ENCODE peak calls at places on chromosomes 7 and 10, in nine cellular contexts. One of them, this sample, is unnamed.

GRCh38 chr7:45597286-45597984 is 23.3 kb downstream of the ADCY1 start:
- DNase-seq in SK-N-SH: no peak
- DNase-seq in transverse colon: no peak
- DNase-seq in HepG2: no peak
- DNase-seq in H1: peak; percentile 36
- DNase-seq in sigmoid colon: no peak
- DNase-seq in suprapubic skin: no peak
- DNase-seq in upper lobe of left lung: peak; percentile 12
- DNase-seq in esophagus muscularis mucosa: peak; percentile 82
- DNase-seq in this sample: peak; percentile 15

GRCh38 chr7:112886171-112886570 is 96.0 kb upstream of the TMEM168 start:
- DNase-seq in esophagus muscularis mucosa: no peak
- DNase-seq in suprapubic skin: no peak
- DNase-seq in sigmoid colon: no peak
- DNase-seq in HepG2: no peak
- DNase-seq in upper lobe of left lung: no peak
- DNase-seq in H1: no peak
- DNase-seq in transverse colon: no peak
- DNase-seq in SK-N-SH: no peak
- DNase-seq in this sample: no peak

GRCh38 chr10:24307173-24307572 is 98.2 kb downstream of the KIAA1217 start:
- DNase-seq in HepG2: no peak
- DNase-seq in SK-N-SH: no peak
- DNase-seq in esophagus muscularis mucosa: no peak
- DNase-seq in upper lobe of left lung: no peak
- DNase-seq in transverse colon: no peak
- DNase-seq in sigmoid colon: no peak
- DNase-seq in H1: no peak
- DNase-seq in suprapubic skin: no peak
- DNase-seq in this sample: no peak

GRCh38 chr10:47253651-47254375 is 46.2 kb upstream of the GDF10 start:
- DNase-seq in H1: peak; percentile 43
- DNase-seq in suprapubic skin: no peak
- DNase-seq in sigmoid colon: peak; percentile 58
- DNase-seq in esophagus muscularis mucosa: no peak
- DNase-seq in upper lobe of left lung: no peak
- DNase-seq in HepG2: no peak
- DNase-seq in SK-N-SH: no peak
- DNase-seq in transverse colon: peak; percentile 1
- DNase-seq in this sample: no peak

GRCh38 chr10:88039496-88040200 is 176.2 kb downstream of the PTEN start:
- DNase-seq in upper lobe of left lung: no peak
- DNase-seq in H1: no peak
- DNase-seq in esophagus muscularis mucosa: no peak
- DNase-seq in transverse colon: no peak
- DNase-seq in SK-N-SH: no peak
- DNase-seq in HepG2: no peak
- DNase-seq in suprapubic skin: no peak
- DNase-seq in sigmoid colon: no peak
- DNase-seq in this sample: no peak

GRCh38 chr10:62084434-62084833 is 182.9 kb downstream of the ARID5B start:
- DNase-seq in SK-N-SH: no peak
- DNase-seq in sigmoid colon: no peak
- DNase-seq in H1: no peak
- DNase-seq in suprapubic skin: no peak
- DNase-seq in transverse colon: no peak
- DNase-seq in HepG2: no peak
- DNase-seq in upper lobe of left lung: no peak
- DNase-seq in esophagus muscularis mucosa: no peak
- DNase-seq in this sample: no peak

GRCh38 chr7:78080241-78080640 is 281.7 kb downstream of the PHTF2 start:
- DNase-seq in H1: no peak
- DNase-seq in suprapubic skin: no peak
- DNase-seq in upper lobe of left lung: no peak
- DNase-seq in sigmoid colon: no peak
- DNase-seq in esophagus muscularis mucosa: no peak
- DNase-seq in SK-N-SH: no peak
- DNase-seq in HepG2: no peak
- DNase-seq in transverse colon: no peak
- DNase-seq in this sample: no peak

GRCh38 chr7:105906690-105907089 is 30.3 kb upstream of the ATXN7L1 start:
- DNase-seq in SK-N-SH: no peak
- DNase-seq in HepG2: no peak
- DNase-seq in H1: no peak
- DNase-seq in upper lobe of left lung: no peak
- DNase-seq in sigmoid colon: peak; percentile 76
- DNase-seq in esophagus muscularis mucosa: no peak
- DNase-seq in suprapubic skin: no peak
- DNase-seq in transverse colon: no peak
- DNase-seq in this sample: no peak

GRCh38 chr10:51389415-51390342 is 309.7 kb downstream of the CSTF2T start:
- DNase-seq in transverse colon: peak; percentile 74
- DNase-seq in H1: peak; percentile 75
- DNase-seq in suprapubic skin: no peak
- DNase-seq in esophagus muscularis mucosa: no peak
- DNase-seq in sigmoid colon: no peak
- DNase-seq in upper lobe of left lung: peak; percentile 24
- DNase-seq in SK-N-SH: peak; percentile 69
- DNase-seq in HepG2: peak; percentile 32
- DNase-seq in this sample: peak; percentile 46

GRCh38 chr7:92695308-92696261 is 105.4 kb upstream of the FAM133B start:
- DNase-seq in HepG2: peak; percentile 99
- DNase-seq in upper lobe of left lung: peak; percentile 22
- DNase-seq in esophagus muscularis mucosa: no peak
- DNase-seq in transverse colon: peak; percentile 91
- DNase-seq in SK-N-SH: no peak
- DNase-seq in sigmoid colon: no peak
- DNase-seq in suprapubic skin: no peak
- DNase-seq in H1: peak; percentile 61
- DNase-seq in this sample: peak; percentile 87

GRCh38 chr10:106537866-106538265 is 626.6 kb downstream of the SORCS1 start:
- DNase-seq in transverse colon: no peak
- DNase-seq in esophagus muscularis mucosa: no peak
- DNase-seq in suprapubic skin: no peak
- DNase-seq in H1: no peak
- DNase-seq in HepG2: no peak
- DNase-seq in SK-N-SH: no peak
- DNase-seq in sigmoid colon: no peak
- DNase-seq in upper lobe of left lung: no peak
- DNase-seq in this sample: no peak

GRCh38 chr10:34320265-34320664 is 494.8 kb downstream of the PARD3 start:
- DNase-seq in suprapubic skin: no peak
- DNase-seq in transverse colon: no peak
- DNase-seq in sigmoid colon: no peak
- DNase-seq in H1: no peak
- DNase-seq in SK-N-SH: peak; percentile 30
- DNase-seq in HepG2: no peak
- DNase-seq in upper lobe of left lung: no peak
- DNase-seq in esophagus muscularis mucosa: no peak
- DNase-seq in this sample: no peak

GRCh38 chr7:116356333-116356965 is 143.1 kb upstream of the CAV2 start:
- DNase-seq in suprapubic skin: no peak
- DNase-seq in esophagus muscularis mucosa: no peak
- DNase-seq in H1: no peak
- DNase-seq in transverse colon: no peak
- DNase-seq in HepG2: no peak
- DNase-seq in sigmoid colon: no peak
- DNase-seq in SK-N-SH: no peak
- DNase-seq in upper lobe of left lung: no peak
- DNase-seq in this sample: peak; percentile 61

GRCh38 chr7:80392229-80393169 is 119.4 kb downstream of the GNAT3 start:
- DNase-seq in sigmoid colon: no peak
- DNase-seq in suprapubic skin: no peak
- DNase-seq in esophagus muscularis mucosa: no peak
- DNase-seq in SK-N-SH: peak; percentile 20
- DNase-seq in H1: no peak
- DNase-seq in HepG2: peak; percentile 17
- DNase-seq in upper lobe of left lung: no peak
- DNase-seq in transverse colon: no peak
- DNase-seq in this sample: no peak

GRCh38 chr10:93032809-93033137 is 27.8 kb upstream of the CYP26C1 start:
- DNase-seq in H1: no peak
- DNase-seq in suprapubic skin: no peak
- DNase-seq in HepG2: peak; percentile 64
- DNase-seq in upper lobe of left lung: no peak
- DNase-seq in SK-N-SH: no peak
- DNase-seq in transverse colon: no peak
- DNase-seq in sigmoid colon: no peak
- DNase-seq in esophagus muscularis mucosa: no peak
- DNase-seq in this sample: no peak

GRCh38 chr7:116783666-116784318 is 78.6 kb upstream of the CAPZA2 start:
- DNase-seq in HepG2: no peak
- DNase-seq in transverse colon: peak; percentile 35
- DNase-seq in sigmoid colon: no peak
- DNase-seq in SK-N-SH: no peak
- DNase-seq in suprapubic skin: no peak
- DNase-seq in H1: no peak
- DNase-seq in upper lobe of left lung: no peak
- DNase-seq in esophagus muscularis mucosa: no peak
- DNase-seq in this sample: no peak

GRCh38 chr10:31701546-31701945 is 227.1 kb downstream of the ARHGAP12 start:
- DNase-seq in suprapubic skin: no peak
- DNase-seq in esophagus muscularis mucosa: no peak
- DNase-seq in SK-N-SH: no peak
- DNase-seq in H1: no peak
- DNase-seq in transverse colon: no peak
- DNase-seq in HepG2: no peak
- DNase-seq in upper lobe of left lung: no peak
- DNase-seq in sigmoid colon: no peak
- DNase-seq in this sample: no peak

GRCh38 chr10:31697271-31698168 is 231.1 kb downstream of the ARHGAP12 start:
- DNase-seq in HepG2: no peak
- DNase-seq in esophagus muscularis mucosa: peak; percentile 97
- DNase-seq in SK-N-SH: peak; percentile 30
- DNase-seq in H1: no peak
- DNase-seq in suprapubic skin: peak; percentile 93
- DNase-seq in upper lobe of left lung: peak; percentile 75
- DNase-seq in sigmoid colon: peak; percentile 93
- DNase-seq in transverse colon: peak; percentile 53
- DNase-seq in this sample: peak; percentile 53

GRCh38 chr10:31694929-31695837 is 233.4 kb downstream of the ARHGAP12 start:
- DNase-seq in HepG2: no peak
- DNase-seq in esophagus muscularis mucosa: no peak
- DNase-seq in transverse colon: no peak
- DNase-seq in H1: no peak
- DNase-seq in suprapubic skin: no peak
- DNase-seq in SK-N-SH: no peak
- DNase-seq in upper lobe of left lung: no peak
- DNase-seq in sigmoid colon: no peak
- DNase-seq in this sample: no peak

GRCh38 chr10:31700222-31700621 is 228.4 kb downstream of the ARHGAP12 start:
- DNase-seq in H1: no peak
- DNase-seq in sigmoid colon: no peak
- DNase-seq in transverse colon: no peak
- DNase-seq in suprapubic skin: no peak
- DNase-seq in HepG2: no peak
- DNase-seq in SK-N-SH: no peak
- DNase-seq in esophagus muscularis mucosa: no peak
- DNase-seq in upper lobe of left lung: no peak
- DNase-seq in this sample: no peak

GRCh38 chr10:31698169-31698890 is 230.3 kb downstream of the ARHGAP12 start:
- DNase-seq in upper lobe of left lung: peak; percentile 64
- DNase-seq in SK-N-SH: no peak
- DNase-seq in sigmoid colon: peak; percentile 92
- DNase-seq in transverse colon: peak; percentile 53
- DNase-seq in esophagus muscularis mucosa: peak; percentile 94
- DNase-seq in HepG2: no peak
- DNase-seq in H1: no peak
- DNase-seq in suprapubic skin: peak; percentile 89
- DNase-seq in this sample: no peak
- TF ChIP-seq POLR2AphosphoS5 in upper lobe of left lung: peak; percentile 64
- TF ChIP-seq POLR2AphosphoS5 in SK-N-SH: no peak
- TF ChIP-seq POLR2AphosphoS5 in sigmoid colon: no peak
- TF ChIP-seq POLR2AphosphoS5 in transverse colon: peak; percentile 19
- TF ChIP-seq POLR2AphosphoS5 in esophagus muscularis mucosa: peak; percentile 49
- TF ChIP-seq POLR2AphosphoS5 in HepG2: no peak
- TF ChIP-seq POLR2AphosphoS5 in H1: no peak
- TF ChIP-seq POLR2AphosphoS5 in suprapubic skin: no peak
- TF ChIP-seq POLR2AphosphoS5 in this sample: peak; percentile 26

GRCh38 chr10:75568721-75569120 is 137.3 kb downstream of the LRMDA start:
- DNase-seq in upper lobe of left lung: no peak
- DNase-seq in suprapubic skin: no peak
- DNase-seq in transverse colon: no peak
- DNase-seq in esophagus muscularis mucosa: no peak
- DNase-seq in sigmoid colon: no peak
- DNase-seq in HepG2: no peak
- DNase-seq in H1: no peak
- DNase-seq in SK-N-SH: no peak
- DNase-seq in this sample: no peak
- TF ChIP-seq EP300 in upper lobe of left lung: no peak
- TF ChIP-seq EP300 in suprapubic skin: no peak
- TF ChIP-seq EP300 in transverse colon: no peak
- TF ChIP-seq EP300 in esophagus muscularis mucosa: no peak
- TF ChIP-seq EP300 in sigmoid colon: no peak
- TF ChIP-seq EP300 in HepG2: no peak
- TF ChIP-seq EP300 in H1: no peak
- TF ChIP-seq EP300 in SK-N-SH: no peak
- TF ChIP-seq EP300 in this sample: no peak

DNA sequence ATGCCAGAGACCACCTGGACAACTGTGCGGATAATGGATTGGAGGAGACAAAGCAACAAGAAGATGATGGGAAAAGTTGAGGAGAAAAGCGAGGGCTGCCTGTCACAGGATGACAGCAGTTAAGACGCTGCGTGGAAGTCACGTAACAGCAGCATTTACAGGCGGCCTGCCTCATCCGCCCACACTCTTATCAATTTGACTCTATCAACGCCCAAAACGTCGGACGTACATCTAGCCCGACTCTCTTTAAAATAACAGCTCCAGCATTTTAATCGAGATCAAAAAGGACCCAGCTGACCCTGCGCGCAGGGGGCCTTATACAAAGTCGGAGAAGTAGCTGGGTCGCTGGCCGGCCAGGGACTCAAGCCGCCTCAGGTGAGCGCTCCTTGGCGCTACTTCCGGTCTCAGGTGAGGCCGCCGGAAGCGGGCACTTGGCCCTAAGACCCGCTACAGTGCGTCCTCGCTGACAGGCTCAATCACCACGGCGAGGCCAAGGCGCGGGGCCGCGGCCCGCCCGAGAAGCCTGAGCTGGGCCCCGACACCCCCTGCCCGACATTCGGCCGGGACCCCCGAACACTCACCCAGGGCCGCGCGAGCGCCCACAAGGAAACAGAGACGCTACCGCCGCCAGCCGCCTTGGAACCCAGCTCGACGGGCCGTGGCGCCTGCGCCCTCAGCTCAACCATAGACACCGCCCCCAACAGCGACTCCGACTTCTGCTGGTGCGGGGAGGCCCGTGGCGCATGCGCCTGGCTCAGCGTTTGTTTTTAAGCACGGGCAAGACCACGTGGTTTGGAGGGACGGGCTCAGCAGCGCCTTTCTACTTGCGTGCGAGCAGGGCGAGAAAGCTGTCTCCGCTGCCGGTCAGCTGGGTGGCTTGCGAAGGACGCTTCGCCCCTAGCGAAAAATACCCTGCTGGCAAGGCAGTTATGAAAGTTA is at the start of gene ERCC6:
- DNase-seq in sigmoid colon: peak; percentile 99
- DNase-seq in upper lobe of left lung: peak; percentile 99
- DNase-seq in suprapubic skin: peak; percentile 98
- DNase-seq in esophagus muscularis mucosa: peak; percentile 99
- DNase-seq in H1: peak; percentile 94
- DNase-seq in HepG2: peak; percentile 94
- DNase-seq in transverse colon: peak; percentile 98
- DNase-seq in SK-N-SH: peak; percentile 99
- DNase-seq in this sample: peak; percentile 98
- TF ChIP-seq CTCF in sigmoid colon: no peak
- TF ChIP-seq CTCF in upper lobe of left lung: peak; percentile 12
- TF ChIP-seq CTCF in suprapubic skin: peak; percentile 7
- TF ChIP-seq CTCF in esophagus muscularis mucosa: no peak
- TF ChIP-seq CTCF in H1: no peak
- TF ChIP-seq CTCF in HepG2: peak; percentile 36
- TF ChIP-seq CTCF in transverse colon: peak; percentile 20
- TF ChIP-seq CTCF in SK-N-SH: no peak
- TF ChIP-seq CTCF in this sample: no peak

GRCh38 chr7:119949053-119949452 is 323.9 kb upstream of the KCND2 start:
- DNase-seq in HepG2: no peak
- DNase-seq in suprapubic skin: no peak
- DNase-seq in esophagus muscularis mucosa: no peak
- DNase-seq in upper lobe of left lung: no peak
- DNase-seq in transverse colon: no peak
- DNase-seq in sigmoid colon: no peak
- DNase-seq in H1: no peak
- DNase-seq in SK-N-SH: no peak
- DNase-seq in this sample: no peak
- TF ChIP-seq POLR2AphosphoS5 in HepG2: no peak
- TF ChIP-seq POLR2AphosphoS5 in suprapubic skin: no peak
- TF ChIP-seq POLR2AphosphoS5 in esophagus muscularis mucosa: no peak
- TF ChIP-seq POLR2AphosphoS5 in upper lobe of left lung: no peak
- TF ChIP-seq POLR2AphosphoS5 in transverse colon: no peak
- TF ChIP-seq POLR2AphosphoS5 in sigmoid colon: no peak
- TF ChIP-seq POLR2AphosphoS5 in H1: no peak
- TF ChIP-seq POLR2AphosphoS5 in SK-N-SH: no peak
- TF ChIP-seq POLR2AphosphoS5 in this sample: no peak